ENCODE peak calls at places on chromosomes 4 and X, in seven cellular contexts. B is HCT116, Z is GM12878, G is H1, Y is endothelial cell of umbilical vein, F is HepG2, A is SK-N-SH. C is an unnamed sample.

GRCh38 chr4:140884431-140885058 is 128.4 kb upstream of the TBC1D9 start:
- DNase-seq in B (peak), A (peak), G (peak), Y (peak), Z (peak), F (peak), C (peak)

GRCh38 chr4:40056722-40057539 is at the start of gene N4BP2:
- DNase-seq in A (peak), F (peak), G (peak), Y (peak), B (peak), Z (peak), C (no peak)

GRCh38 chr4:43241104-43241503 is 348.6 kb downstream of the GRXCR1 start:
- DNase-seq in G (no peak), Y (no peak), F (no peak), Z (no peak), B (no peak), A (no peak), C (no peak)

GRCh38 chr4:139461022-139461421 is 7.1 kb downstream of the RAB33B start:
- DNase-seq in G (peak), F (no peak), A (peak), Z (no peak), B (no peak), Y (no peak), C (no peak)

GRCh38 chr4:146647615-146648383 is 9.1 kb downstream of the POU4F2 start:
- DNase-seq in Z (no peak), A (peak), G (peak), F (no peak), Y (no peak), B (no peak), C (no peak)

GRCh38 chrX:30313322-30313721 is 4.1 kb upstream of the NR0B1 start:
- DNase-seq in F (peak), A (no peak), G (no peak), Z (no peak), Y (no peak), B (no peak), C (no peak)

GRCh38 chr4:56907009-56907408 is 691 bp upstream of the REST start:
- DNase-seq in Z (no peak), A (peak), Y (no peak), G (peak), F (no peak), B (no peak), C (no peak)

GRCh38 chr4:114867291-114867690 is 246.1 kb downstream of the NDST4 start:
- DNase-seq in G (no peak), B (no peak), Y (no peak), F (no peak), A (no peak), Z (no peak), C (no peak)

GRCh38 chr4:98648602-98649001 is 9.8 kb downstream of the TSPAN5 start:
- DNase-seq in Z (no peak), F (no peak), Y (peak), G (no peak), A (no peak), B (no peak), C (no peak)

GRCh38 chrX:140836874-140837273 is 127.3 kb downstream of the LINC00632 start:
- DNase-seq in Y (no peak), Z (no peak), G (no peak), F (no peak), B (no peak), A (no peak), C (no peak)

GRCh38 chrX:67544871-67545771 is 1.3 kb downstream of the AR start:
- DNase-seq in Z (no peak), F (no peak), G (peak), A (peak), B (no peak), Y (peak), C (no peak)
- H3K27ac ChIP-seq in Z (no peak), F (no peak), G (no peak), A (no peak), B (no peak), Y (no peak), C (no peak)

GRCh38 chr4:159376289-159376688 is 273.4 kb downstream of the RAPGEF2 start:
- DNase-seq in Y (no peak), F (no peak), G (no peak), B (no peak), A (no peak), Z (no peak), C (no peak)

GRCh38 chr4:159370316-159370715 is 267.4 kb downstream of the RAPGEF2 start:
- DNase-seq in B (no peak), Y (no peak), F (no peak), Z (no peak), G (no peak), A (no peak), C (no peak)

GRCh38 chr4:159369256-159369655 is 266.4 kb downstream of the RAPGEF2 start:
- DNase-seq in G (no peak), B (no peak), Y (no peak), A (no peak), F (no peak), Z (no peak), C (no peak)

GRCh38 chr4:159378056-159378616 is 275.3 kb downstream of the RAPGEF2 start:
- DNase-seq in B (no peak), Y (no peak), G (no peak), A (no peak), Z (no peak), F (no peak), C (no peak)

DNA sequence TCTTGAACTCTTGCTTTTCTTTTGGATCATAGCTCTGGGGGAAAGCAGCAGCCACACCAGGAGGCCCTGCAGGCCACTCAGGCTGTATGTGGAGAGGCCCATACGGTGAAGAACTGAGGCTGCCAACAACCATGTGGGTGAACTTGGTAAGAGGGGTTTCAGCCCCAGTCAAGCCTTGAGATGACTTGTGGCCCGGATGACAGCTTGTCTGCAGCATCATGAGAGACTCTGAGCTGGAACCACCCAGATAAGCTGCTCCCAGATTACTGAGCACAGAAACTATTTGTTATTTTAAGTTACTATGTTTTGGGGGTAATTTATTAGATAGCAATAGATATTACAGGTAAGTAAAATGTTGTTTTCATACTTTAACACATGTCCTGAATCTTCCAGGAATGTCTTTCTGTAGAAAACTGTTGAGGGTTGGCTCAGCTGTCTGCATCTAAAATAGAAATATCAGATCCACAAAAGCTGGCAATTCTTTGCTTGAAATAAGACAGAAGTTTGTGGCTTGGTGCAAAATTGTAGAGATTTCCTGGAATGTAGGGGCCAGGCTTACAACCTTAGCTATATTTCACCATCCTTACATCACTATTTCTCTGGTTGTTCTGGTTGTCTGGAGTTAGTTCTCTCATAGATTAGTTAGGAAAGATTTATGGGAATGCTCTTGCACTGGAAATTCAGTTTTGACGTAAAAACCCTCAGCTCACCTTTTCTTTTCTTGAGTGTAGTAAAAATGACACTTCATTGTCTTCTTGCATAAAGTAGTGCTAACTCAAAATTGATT is 272.1 kb downstream of the RAPGEF2 start:
- DNase-seq in B (no peak), Y (no peak), A (no peak), Z (no peak), G (no peak), F (no peak), C (no peak)
- H3K9ac ChIP-seq in B (no peak), Y (no peak), A (no peak), Z (no peak), G (no peak), F (no peak), C (peak)

DNA sequence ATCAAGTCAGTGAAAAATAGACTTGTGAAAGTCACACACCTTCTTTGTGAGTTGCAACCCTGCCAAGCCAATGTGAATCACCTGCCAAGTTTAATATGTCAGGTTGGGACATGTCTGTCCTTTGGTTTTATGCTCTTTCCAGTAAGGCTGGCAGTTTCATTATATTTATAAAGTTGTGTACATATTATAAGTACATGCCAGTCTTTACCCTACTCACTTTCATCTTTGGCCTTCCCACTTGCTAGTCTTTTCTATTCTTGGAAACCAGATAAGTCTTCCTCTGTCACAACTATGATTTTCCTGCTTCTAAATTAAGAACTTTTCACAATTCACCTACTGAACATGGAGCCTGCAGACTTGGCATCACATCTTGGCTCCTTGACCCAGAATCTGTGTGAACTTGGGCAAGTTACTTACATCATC is 680.7 kb upstream of the BOD1L1 start:
- DNase-seq in B (no peak), A (no peak), Z (no peak), G (no peak), F (no peak), Y (no peak), C (no peak)
- TF ChIP-seq POLR2AphosphoS5 in B (no peak), A (no peak), Z (no peak), G (no peak), F (no peak), Y (no peak), C (no peak)

GRCh38 chrX:110119480-110119879 is 116.6 kb downstream of the TMEM164 start:
- DNase-seq in Z (no peak), A (no peak), Y (no peak), G (no peak), F (no peak), B (no peak), C (no peak)
- H3K27ac ChIP-seq in Z (no peak), A (no peak), Y (no peak), G (no peak), F (no peak), B (no peak), C (no peak)

GRCh38 chr4:94833394-94833793 is 75.6 kb downstream of the BMPR1B start:
- DNase-seq in Y (no peak), Z (no peak), F (no peak), B (no peak), G (no peak), A (no peak), C (no peak)
- H3K9ac ChIP-seq in Y (no peak), Z (no peak), F (no peak), B (no peak), G (no peak), A (no peak), C (no peak)

GRCh38 chr4:147848634-147849033 is 116.7 kb downstream of the ARHGAP10 start:
- DNase-seq in G (no peak), Z (no peak), A (no peak), B (no peak), Y (no peak), F (no peak), C (no peak)
- TF ChIP-seq POLR2AphosphoS5 in G (no peak), Z (no peak), A (no peak), B (no peak), Y (no peak), F (no peak), C (no peak)

GRCh38 chrX:151724563-151725337 is 8.9 kb downstream of the FATE1 start:
- DNase-seq in Y (no peak), G (no peak), A (no peak), F (no peak), B (no peak), Z (no peak), C (no peak)
- H3K27ac ChIP-seq in Y (no peak), G (no peak), A (no peak), F (no peak), B (no peak), Z (no peak), C (no peak)

GRCh38 chr4:176063718-176064117 is 1.9 kb upstream of the WDR17 start:
- DNase-seq in Y (no peak), B (no peak), Z (no peak), F (no peak), G (no peak), A (no peak), C (no peak)

GRCh38 chr4:176064539-176064938 is 1.1 kb upstream of the WDR17 start:
- DNase-seq in A (no peak), B (no peak), F (no peak), Y (no peak), G (no peak), Z (no peak), C (no peak)

GRCh38 chr4:176066757-176067156 is 1.1 kb downstream of the WDR17 start:
- DNase-seq in B (no peak), F (no peak), Z (no peak), Y (no peak), G (no peak), A (no peak), C (no peak)

GRCh38 chr4:176065365-176066249 is at the start of gene WDR17:
- DNase-seq in G (peak), F (no peak), Z (peak), A (peak), Y (peak), B (no peak), C (peak)
- H3K9ac ChIP-seq in G (peak), F (no peak), Z (no peak), A (no peak), Y (no peak), B (no peak), C (peak)

DNA sequence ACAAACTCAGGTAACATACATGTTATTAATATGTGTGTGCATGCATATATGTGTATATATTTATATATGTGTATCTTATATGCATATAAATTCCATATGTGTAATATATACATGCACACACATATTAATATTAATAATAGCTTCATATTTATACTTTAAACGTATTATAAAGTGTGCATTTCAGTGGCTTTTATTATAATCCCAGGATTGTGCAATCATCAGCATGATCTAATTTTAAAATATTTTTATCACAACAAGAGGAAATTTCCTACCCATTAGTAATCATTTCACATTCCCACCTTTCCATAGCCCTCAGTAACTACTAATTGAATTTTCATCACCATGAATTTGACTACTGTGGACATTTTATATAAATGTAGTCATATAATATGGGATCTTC is 2211.9 kb upstream of the TENM3 start:
- DNase-seq in A (no peak), G (no peak), B (no peak), Y (no peak), Z (no peak), F (no peak), C (no peak)
- TF ChIP-seq POLR2AphosphoS5 in A (no peak), G (no peak), B (no peak), Y (no peak), Z (no peak), F (no peak), C (no peak)

DNA sequence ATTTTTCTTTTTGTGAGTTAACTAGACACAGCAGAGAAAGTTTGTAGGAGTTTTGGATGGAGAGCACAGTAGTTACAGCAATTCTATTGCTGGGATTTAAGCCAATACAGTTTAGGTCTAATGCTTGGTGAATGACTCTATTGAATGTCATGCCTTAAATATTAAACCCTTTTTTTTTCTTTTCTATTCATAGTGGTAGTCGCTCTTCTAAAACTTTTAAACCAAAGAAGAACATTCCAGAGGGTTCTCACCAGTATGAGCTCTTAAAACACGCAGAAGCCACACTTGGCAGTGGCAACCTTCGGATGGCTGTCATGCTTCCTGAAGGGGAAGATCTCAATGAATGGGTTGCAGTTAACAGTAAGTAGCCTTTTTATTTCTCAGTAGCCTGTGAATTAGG is 34.8 kb upstream of the DCK start:
- DNase-seq in A (no peak), F (no peak), Z (no peak), G (no peak), Y (no peak), B (no peak), C (no peak)
- H3K27ac ChIP-seq in A (no peak), F (no peak), Z (no peak), G (no peak), Y (no peak), B (no peak), C (no peak)